ENCODE peak calls at places on chromosomes 16 and 17, in eight cellular contexts. B is stimulated activated CD8-positive, alpha-beta memory T cell treated with anti-CD3 and anti-CD28 coated beads, Interleukin-7, amount 100 ng/mL, for 1 hour; A is activated T-cell treated with anti-CD3 and anti-CD28 coated beads, Interleukin-2, amount 50 U/mL, for 24 hours; I is ovary; Y is KBM-7; G is stimulated activated CD4-positive, alpha-beta T cell treated with anti-CD3 and anti-CD28 coated beads, Interleukin-12 subunit alpha, Interleukin-12 subunit beta, amount 100 ng/mL, for 4 hours; W is CD4-positive, alpha-beta T cell; N is stromal cell of bone marrow. E is an unnamed sample.

GRCh38 chr17:36629252-36629847 is 28.0 kb downstream of the MRM1 start:
- DNase-seq in Y (peak), I (peak), B (peak), A (peak), G (peak), N (peak), W (peak), E (peak)

GRCh38 chr17:77600346-77600745 is 358.2 kb upstream of the TNRC6C start:
- DNase-seq in N (no peak), W (no peak), A (no peak), Y (no peak), G (no peak), I (no peak), B (no peak), E (no peak)

GRCh38 chr17:38789185-38789584 is 10.2 kb downstream of the PIP4K2B start:
- DNase-seq in N (no peak), G (no peak), W (no peak), I (no peak), B (no peak), Y (no peak), A (no peak), E (no peak)

GRCh38 chr17:35116845-35117244 is 2.8 kb downstream of the RAD51D start:
- DNase-seq in G (no peak), A (no peak), I (no peak), N (no peak), B (no peak), W (no peak), Y (no peak), E (no peak)

GRCh38 chr16:83923581-83924365 is 24.9 kb downstream of the MLYCD start:
- DNase-seq in B (no peak), W (no peak), Y (no peak), I (no peak), N (no peak), A (no peak), G (no peak), E (no peak)

GRCh38 chr17:6574689-6575595 is 18.6 kb upstream of the PITPNM3 start:
- DNase-seq in G (peak), B (no peak), A (peak), N (no peak), W (no peak), Y (peak), I (no peak), E (no peak)

GRCh38 chr17:6995500-6996255 is at the start of gene ALOX12:
- DNase-seq in I (no peak), Y (no peak), G (no peak), A (no peak), N (no peak), W (no peak), B (no peak), E (no peak)

GRCh38 chr17:28645576-28645939 is 600 bp upstream of the BLTP2 start:
- DNase-seq in A (no peak), W (no peak), I (no peak), B (no peak), N (no peak), Y (no peak), G (no peak), E (no peak)

GRCh38 chr16:65283238-65283651 is 161.4 kb upstream of the CDH11 start:
- DNase-seq in G (no peak), A (no peak), N (no peak), B (no peak), W (no peak), I (no peak), Y (no peak), E (no peak)

GRCh38 chr16:27925612-27926011 is 137.9 kb downstream of the GSG1L start:
- DNase-seq in A (no peak), G (no peak), I (no peak), Y (no peak), N (no peak), B (no peak), W (no peak), E (peak)

GRCh38 chr16:46747777-46748651 is at the start of gene MYLK3:
- DNase-seq in I (no peak), Y (no peak), B (no peak), A (no peak), G (no peak), W (no peak), N (no peak), E (no peak)

GRCh38 chr17:42878123-42878880 is 22.3 kb upstream of the G6PC1 start:
- DNase-seq in W (no peak), A (no peak), B (no peak), N (no peak), I (no peak), Y (no peak), G (no peak), E (no peak)

GRCh38 chr17:48910370-48910769 is 2.2 kb downstream of the UBE2Z start:
- DNase-seq in A (no peak), Y (no peak), I (no peak), G (no peak), N (no peak), W (no peak), B (no peak), E (no peak)

GRCh38 chr16:50977064-50977621 is 173.9 kb downstream of the SALL1 start:
- DNase-seq in I (no peak), Y (no peak), B (no peak), W (no peak), A (no peak), G (no peak), N (no peak), E (no peak)

GRCh38 chr16:22098538-22099255 is 6.4 kb downstream of the VWA3A start:
- DNase-seq in W (no peak), B (no peak), G (no peak), N (peak), I (no peak), Y (peak), A (no peak), E (peak)

GRCh38 chr16:66427036-66427446 is at the start of gene BEAN1:
- DNase-seq in W (no peak), Y (no peak), I (no peak), B (no peak), G (no peak), A (no peak), N (no peak), E (no peak)

E was measured in NCI-H1105.